ENCODE peak calls at places on chromosomes 1 and 21, in four cellular contexts. M, P, J and F are unnamed samples.
A peak's percentile ranks its signal among the peaks of the same experiment; 100 is the strongest.

GRCh38 chr1:202162418-202163280 is 2.2 kb upstream of the PTPN7 start:
- DNase-seq in M (peak; percentile 68), P (no peak), J (no peak), F (no peak)

GRCh38 chr1:4115191-4115900 is 215.3 kb upstream of the C1orf174 start:
- DNase-seq in J (no peak), P (no peak), M (no peak), F (no peak)

GRCh38 chr1:228902781-228903572 is 167.7 kb downstream of the RHOU start:
- DNase-seq in M (peak; percentile 88), J (peak; percentile 89), P (peak; percentile 22), F (peak; percentile 90)

GRCh38 chr1:117825414-117825813 is 104.0 kb downstream of the GDAP2 start:
- DNase-seq in J (no peak), M (no peak), P (no peak), F (no peak)

GRCh38 chr1:62436039-62436465 is 797 bp upstream of the USP1 start:
- DNase-seq in M (peak; percentile 97), P (peak; percentile 93), J (peak; percentile 97), F (peak; percentile 94)

GRCh38 chr1:82586473-82586872 is 785.7 kb downstream of the ADGRL2 start:
- DNase-seq in J (no peak), P (no peak), M (no peak), F (peak; percentile 12)

GRCh38 chr1:160362168-160362941 is 4.5 kb upstream of the NHLH1 start:
- DNase-seq in M (no peak), P (no peak), J (no peak), F (no peak)

GRCh38 chr1:30422251-30422650 is 301.1 kb downstream of the MATN1 start:
- DNase-seq in P (peak; percentile 30), J (no peak), M (no peak), F (no peak)

GRCh38 chr1:93689521-93690223 is 8.0 kb upstream of the BCAR3 start:
- DNase-seq in P (no peak), J (no peak), M (no peak), F (no peak)

GRCh38 chr1:221241592-221241991 is 362.3 kb downstream of the HLX start:
- DNase-seq in J (no peak), P (no peak), M (no peak), F (no peak)

GRCh38 chr21:29077651-29078090 is 4.2 kb upstream of the CCT8 start:
- DNase-seq in M (peak; percentile 41), J (no peak), P (no peak), F (no peak)

GRCh38 chr1:174447866-174448530 is at the start of gene GPR52:
- DNase-seq in P (no peak), M (no peak), J (no peak), F (no peak)

DNA sequence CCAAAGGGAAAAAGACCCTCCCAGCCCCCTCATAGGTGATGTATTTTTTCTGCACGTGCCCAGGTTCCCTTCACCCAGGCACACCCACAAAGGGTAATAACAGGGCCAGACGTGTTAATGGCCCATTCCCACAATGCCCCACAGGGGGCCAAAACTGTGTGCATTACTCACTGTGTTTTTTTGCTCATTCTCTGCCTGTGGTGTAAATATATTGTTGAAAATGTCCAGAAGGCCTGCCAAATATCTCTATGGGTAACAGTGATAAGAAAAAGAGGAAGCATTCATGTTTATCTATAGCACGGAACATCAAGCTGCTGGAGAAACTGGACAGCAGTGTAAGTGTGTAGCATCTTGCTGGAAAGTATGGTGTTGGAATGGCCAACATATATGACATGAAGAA is 21.9 kb downstream of the RHEX start:
- DNase-seq in P (no peak), M (no peak), J (no peak), F (no peak)
- TF ChIP-seq EP300 in P (no peak), M (no peak), J (no peak), F (no peak)

DNA sequence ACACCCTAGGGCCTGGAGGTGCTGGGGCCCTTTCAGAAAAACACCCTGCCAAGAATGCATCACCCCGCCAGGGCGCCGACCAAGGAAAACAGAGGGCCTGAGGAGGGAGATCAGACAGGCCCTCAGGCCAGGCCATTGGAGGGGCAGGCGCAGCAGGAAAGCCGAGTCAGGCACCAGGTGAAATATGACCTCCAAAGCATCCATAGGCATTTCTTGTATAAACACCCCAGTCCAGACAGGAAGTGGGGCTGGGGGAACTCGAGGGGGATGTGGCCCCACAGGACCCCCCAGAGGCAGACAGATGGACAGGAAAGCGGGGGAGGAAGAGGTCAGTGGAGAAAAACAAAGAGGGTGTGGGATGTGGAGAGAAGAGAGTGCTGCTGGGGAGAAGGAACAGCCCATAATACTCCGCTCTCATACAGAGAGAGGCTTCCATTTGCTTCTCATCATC is 18.2 kb downstream of the TRIM62 start:
- DNase-seq in J (no peak), M (no peak), P (peak; percentile 58), F (no peak)
- TF ChIP-seq CTCF in J (no peak), M (no peak), P (no peak), F (no peak)

GRCh38 chr21:45457832-45458172 is 52.8 kb downstream of the COL18A1 start:
- DNase-seq in M (no peak), P (no peak), J (no peak), F (no peak)
- H3K27ac ChIP-seq in M (no peak overlapping the region), P (no peak overlapping the region), J (no peak overlapping the region), F (no peak overlapping the region)

GRCh38 chr1:203772836-203773235 is 7.9 kb downstream of the LAX1 start:
- DNase-seq in J (no peak), M (no peak), P (no peak), F (no peak)

GRCh38 chr1:203768158-203768725 is 3.3 kb downstream of the LAX1 start:
- DNase-seq in M (no peak), P (no peak), J (no peak), F (no peak)

GRCh38 chr1:203765029-203765837 is at the start of gene LAX1:
- DNase-seq in P (no peak), J (peak; percentile 43), M (no peak), F (no peak)

GRCh38 chr1:203771901-203772301 is 6.9 kb downstream of the LAX1 start:
- DNase-seq in J (no peak), M (no peak), P (no peak), F (no peak)

DNA sequence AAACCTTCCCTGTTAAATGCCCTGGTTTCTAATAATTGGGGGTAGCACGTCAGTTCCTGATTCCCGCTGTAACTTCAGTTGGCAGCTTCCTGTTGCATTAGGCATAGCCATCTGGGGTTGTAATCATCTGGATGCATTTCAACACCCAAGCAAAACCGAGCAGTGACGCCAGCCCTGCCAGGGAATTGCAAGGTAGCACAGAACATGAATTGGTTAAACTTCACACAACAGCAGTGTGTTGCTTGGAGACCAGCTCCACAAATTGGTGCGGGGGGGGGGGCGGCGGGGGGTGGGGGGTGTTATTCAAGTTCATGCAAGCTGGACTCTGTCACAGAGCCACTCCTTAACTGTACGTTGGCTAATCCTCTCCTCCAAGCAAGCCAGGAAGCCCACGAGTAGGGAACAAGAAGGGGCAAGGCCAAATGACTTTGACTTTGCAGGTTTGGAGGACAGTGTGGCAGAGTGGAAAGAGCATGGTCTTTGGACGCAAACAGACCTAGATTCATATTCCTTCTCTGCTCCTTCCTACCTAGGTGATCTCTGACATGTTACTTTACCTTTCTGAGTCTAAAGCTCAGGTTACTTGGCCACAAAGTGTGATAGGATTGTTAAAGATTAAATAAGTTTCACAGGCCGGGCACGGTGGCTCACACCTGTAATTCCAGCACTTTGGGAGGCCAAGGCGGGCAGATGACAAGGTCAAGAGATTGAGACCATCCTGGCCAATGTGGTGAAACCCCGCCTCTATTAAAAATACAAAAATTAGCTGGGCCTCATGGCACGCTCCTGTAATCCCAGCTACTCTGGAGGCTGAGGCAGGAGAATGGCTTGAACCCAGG is 4.7 kb downstream of the LAX1 start:
- DNase-seq in M (peak; percentile 45), J (peak; percentile 74), P (no peak), F (peak; percentile 35)
- TF ChIP-seq EP300 in M (no peak), J (no peak), P (no peak), F (peak; percentile 60)